ENCODE peak calls at places on chromosomes 13 and 19, in ten cellular contexts. J is heart left ventricle, O is body of pancreas, H is mammary epithelial cell, C is thoracic aorta, P is GM13977, R is fibroblast of mammary gland, X is ovary, V is uterus, Z is breast epithelium. I is an unnamed sample.

GRCh38 chr19:17170538-17171297 is 44.4 kb upstream of the USE1 start:
- DNase-seq in J (no peak), O (no peak), H (no peak), C (no peak), P (peak; percentile 89), R (peak; percentile 6), X (no peak), V (no peak), Z (no peak), I (no peak)

GRCh38 chr13:39455534-39456175 is 147.3 kb downstream of the LHFPL6 start:
- DNase-seq in J (no peak), O (no peak), H (no peak), C (no peak), P (no peak), R (peak; percentile 13), X (no peak), V (no peak), Z (no peak), I (no peak)

GRCh38 chr19:41311613-41312012 is 1.6 kb downstream of the CCDC97 start:
- DNase-seq in J (no peak), O (no peak), H (no peak), C (no peak), P (no peak), R (no peak), X (no peak), V (no peak), Z (no peak), I (no peak)

GRCh38 chr13:105202384-105202783 is 1333.1 kb downstream of the EFNB2 start:
- DNase-seq in J (no peak), O (no peak), H (no peak), C (no peak), P (no peak), R (peak; percentile 6), X (no peak), V (no peak), Z (no peak), I (no peak)

GRCh38 chr13:100977841-100978240 is 303.2 kb upstream of the TMTC4 start:
- DNase-seq in J (no peak), O (no peak), H (no peak), C (no peak), P (no peak), R (no peak), X (no peak), V (no peak), Z (no peak), I (no peak)

GRCh38 chr19:55210120-55210493 is 806 bp upstream of the PTPRH start:
- DNase-seq in J (no peak), O (peak; percentile 55), H (peak; percentile 87), C (no peak), P (no peak), R (peak; percentile 97), X (no peak), V (peak; percentile 28), Z (no peak), I (no peak)

GRCh38 chr13:94854688-94855087 is 142.3 kb upstream of the SOX21 start:
- DNase-seq in J (no peak), O (no peak), H (no peak), C (no peak), P (no peak), R (no peak), X (no peak), V (no peak), Z (no peak), I (no peak)

GRCh38 chr19:48194041-48194871 is 23.8 kb downstream of the ZSWIM9 start:
- DNase-seq in J (no peak), O (peak; percentile 13), H (no peak), C (no peak), P (peak; percentile 78), R (no peak), X (no peak), V (no peak), Z (no peak), I (no peak)

GRCh38 chr19:11136400-11137101 is 19.0 kb downstream of the SPC24 start:
- DNase-seq in J (no peak), O (no peak), H (peak; percentile 47), C (no peak), P (no peak), R (no peak), X (no peak), V (no peak), Z (no peak), I (no peak)
- TF ChIP-seq CTCF in J (no peak), O (no peak), H (no peak), C (no peak), P (no peak), R (no peak), X (no peak), V (no peak), Z (no peak), I (no peak)

DNA sequence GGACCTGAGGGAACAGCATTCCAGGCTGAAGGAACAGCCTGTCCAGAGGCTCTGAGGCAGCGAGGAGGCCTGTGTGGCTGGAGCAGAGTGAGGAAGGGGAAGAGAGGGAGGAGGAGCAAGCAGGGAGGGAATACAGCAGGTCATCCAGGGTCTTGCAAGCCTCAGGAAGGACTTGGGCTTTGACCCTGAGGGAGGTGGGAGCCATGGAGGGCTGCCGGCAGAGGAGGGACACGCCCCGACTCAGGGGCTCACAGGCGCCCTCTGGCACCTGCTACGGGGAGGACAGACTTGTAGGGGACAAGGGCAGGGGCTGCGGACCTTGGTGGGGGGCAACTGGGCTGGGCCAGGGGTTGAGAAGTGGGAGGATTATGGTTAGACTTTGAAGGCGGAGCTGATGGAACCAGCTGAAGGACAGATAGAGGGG is 4.7 kb downstream of the TINCR start:
- DNase-seq in J (no peak), O (no peak), H (no peak), C (no peak), P (no peak), R (no peak), X (no peak), V (no peak), Z (no peak), I (no peak)
- TF ChIP-seq CTCF in J (no peak), O (no peak), H (no peak), C (no peak), P (peak; percentile 10), R (no peak), X (no peak), V (no peak), Z (no peak), I (no peak)

GRCh38 chr19:371501-372160 is 27.0 kb upstream of the MIER2 start:
- DNase-seq in J (peak; percentile 55), O (no peak), H (no peak), C (no peak), P (no peak), R (no peak), X (no peak), V (no peak), Z (no peak), I (no peak)

GRCh38 chr19:374886-375235 is 30.3 kb upstream of the MIER2 start:
- DNase-seq in J (peak; percentile 54), O (no peak), H (no peak), C (no peak), P (no peak), R (no peak), X (no peak), V (no peak), Z (no peak), I (no peak)

GRCh38 chr19:374183-374885 is 29.7 kb upstream of the MIER2 start:
- DNase-seq in J (peak; percentile 35), O (no peak), H (peak; percentile 47), C (no peak), P (no peak), R (no peak), X (no peak), V (no peak), Z (peak; percentile 48), I (no peak)

GRCh38 chr19:372306-372890 is 27.8 kb upstream of the MIER2 start:
- DNase-seq in J (peak; percentile 84), O (peak; percentile 19), H (no peak), C (no peak), P (no peak), R (peak; percentile 85), X (peak; percentile 43), V (no peak), Z (no peak), I (no peak)

DNA sequence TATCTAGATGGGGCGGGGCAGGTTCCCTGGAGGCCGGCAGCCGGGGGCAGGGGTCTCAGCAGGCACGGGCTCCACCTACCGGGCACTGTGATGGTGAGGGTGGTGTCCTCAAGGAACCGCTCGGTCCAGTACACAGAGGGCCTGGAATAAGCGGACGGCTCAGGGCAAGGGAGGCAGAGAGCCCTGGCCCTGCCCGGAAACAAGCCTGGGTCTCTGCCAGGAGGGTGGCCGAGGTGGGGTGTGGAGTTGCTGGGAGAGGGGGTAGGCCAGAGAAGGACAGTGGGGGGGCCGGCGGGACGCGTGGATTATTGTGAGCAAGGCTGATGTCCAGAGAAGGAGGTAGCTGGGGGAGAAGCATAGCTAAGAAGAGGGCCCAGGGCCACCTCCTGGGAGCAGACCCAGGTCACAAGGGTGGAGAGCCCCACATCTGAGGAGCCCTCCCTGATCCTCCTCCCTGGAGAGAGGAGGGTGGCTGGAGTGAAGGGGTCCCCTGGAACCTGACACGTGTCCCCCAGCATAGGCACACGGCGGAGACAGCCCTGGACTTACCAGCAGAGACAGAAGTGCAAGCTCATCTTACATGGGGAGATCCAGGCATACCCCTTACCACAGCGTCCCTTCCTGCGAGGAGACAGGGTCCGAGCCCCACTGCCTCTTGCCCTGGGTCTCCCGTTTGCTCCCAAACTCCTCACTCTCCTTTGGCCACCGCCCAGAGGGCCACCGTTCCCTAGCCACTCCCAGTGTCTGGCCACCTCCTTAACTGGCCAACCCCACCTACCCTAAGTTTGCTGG is 29.0 kb upstream of the MIER2 start:
- DNase-seq in J (peak; percentile 61), O (no peak), H (no peak), C (no peak), P (no peak), R (no peak), X (no peak), V (no peak), Z (no peak), I (no peak)
- TF ChIP-seq CTCF in J (no peak), O (no peak), H (no peak), C (no peak), P (no peak), R (no peak), X (no peak), V (no peak), Z (no peak), I (no peak)

GRCh38 chr13:35961461-35962220 is 169.5 kb downstream of the DCLK1 start:
- DNase-seq in J (no peak), O (no peak), H (no peak), C (no peak), P (no peak), R (peak; percentile 23), X (no peak), V (no peak), Z (no peak), I (no peak)
- TF ChIP-seq CTCF in J (peak; percentile 32), O (no peak), H (peak; percentile 8), C (peak; percentile 35), P (no peak), R (peak; percentile 17), X (no peak), V (no peak), Z (no peak), I (peak; percentile 54)

GRCh38 chr19:15971217-15971616 is 22.4 kb downstream of the OR10H4 start:
- DNase-seq in J (no peak), O (no peak), H (no peak), C (no peak), P (no peak), R (no peak), X (no peak), V (no peak), Z (no peak), I (no peak)
- TF ChIP-seq CTCF in J (no peak), O (no peak), H (no peak), C (no peak), P (peak; percentile 33), R (peak; percentile 13), X (no peak), V (no peak), Z (no peak), I (no peak)

I was measured in esophagus muscularis mucosa.